ENCODE peak calls at places on chromosome 21, in five cellular contexts. E, Y, Q, W and P are unnamed samples.

GRCh38 chr21:38269567-38269917 is 12.8 kb downstream of the KCNJ15 start:
- DNase-seq in E (no peak), Y (no peak), Q (no peak), W (no peak), P (peak; percentile 82)

GRCh38 chr21:36247316-36247715 is 72.7 kb upstream of the MORC3 start:
- DNase-seq in E (no peak), Y (peak; percentile 58), Q (no peak), W (peak; percentile 78), P (peak; percentile 56)

GRCh38 chr21:30306821-30307330 is 13.2 kb downstream of the KRTAP26-1 start:
- DNase-seq in E (no peak), Y (no peak), Q (no peak), W (no peak), P (no peak)

GRCh38 chr21:31283025-31283424 is 61.0 kb downstream of the TIAM1 start:
- DNase-seq in E (no peak), Y (peak; percentile 8), Q (no peak), W (no peak), P (no peak)

GRCh38 chr21:39504230-39504629 is 52.5 kb downstream of the SH3BGR start:
- DNase-seq in E (no peak), Y (no peak), Q (no peak), W (no peak), P (no peak)

GRCh38 chr21:46220275-46220810 is 8.2 kb downstream of the LSS start:
- DNase-seq in E (no peak), Y (no peak), Q (no peak), W (no peak), P (no peak)

GRCh38 chr21:24693779-24694178 is 913.5 kb downstream of the MRPL39 start:
- DNase-seq in E (no peak), Y (no peak), Q (peak; percentile 14), W (no peak), P (no peak)

GRCh38 chr21:21345872-21346271 is 347.7 kb downstream of the NCAM2 start:
- DNase-seq in E (no peak), Y (no peak), Q (no peak), W (no peak), P (no peak)

GRCh38 chr21:31878831-31879230 is 6.0 kb downstream of the HUNK start:
- DNase-seq in E (no peak), Y (no peak), Q (no peak), W (no peak), P (no peak)

GRCh38 chr21:17053321-17053720 is 459.5 kb upstream of the CXADR start:
- DNase-seq in E (no peak), Y (no peak), Q (no peak), W (no peak), P (no peak)

GRCh38 chr21:31772674-31773555 is 41.0 kb upstream of the SCAF4 start:
- DNase-seq in E (no peak), Y (no peak), Q (no peak), W (no peak), P (no peak)

GRCh38 chr21:45060675-45061311 is 13.6 kb upstream of the ADARB1 start:
- DNase-seq in E (no peak), Y (no peak), Q (no peak), W (no peak), P (no peak)
- H3K4me3 ChIP-seq in E (no peak overlapping the region), Y (no peak overlapping the region), Q (no peak overlapping the region), W (no peak overlapping the region), P (no peak overlapping the region)

DNA sequence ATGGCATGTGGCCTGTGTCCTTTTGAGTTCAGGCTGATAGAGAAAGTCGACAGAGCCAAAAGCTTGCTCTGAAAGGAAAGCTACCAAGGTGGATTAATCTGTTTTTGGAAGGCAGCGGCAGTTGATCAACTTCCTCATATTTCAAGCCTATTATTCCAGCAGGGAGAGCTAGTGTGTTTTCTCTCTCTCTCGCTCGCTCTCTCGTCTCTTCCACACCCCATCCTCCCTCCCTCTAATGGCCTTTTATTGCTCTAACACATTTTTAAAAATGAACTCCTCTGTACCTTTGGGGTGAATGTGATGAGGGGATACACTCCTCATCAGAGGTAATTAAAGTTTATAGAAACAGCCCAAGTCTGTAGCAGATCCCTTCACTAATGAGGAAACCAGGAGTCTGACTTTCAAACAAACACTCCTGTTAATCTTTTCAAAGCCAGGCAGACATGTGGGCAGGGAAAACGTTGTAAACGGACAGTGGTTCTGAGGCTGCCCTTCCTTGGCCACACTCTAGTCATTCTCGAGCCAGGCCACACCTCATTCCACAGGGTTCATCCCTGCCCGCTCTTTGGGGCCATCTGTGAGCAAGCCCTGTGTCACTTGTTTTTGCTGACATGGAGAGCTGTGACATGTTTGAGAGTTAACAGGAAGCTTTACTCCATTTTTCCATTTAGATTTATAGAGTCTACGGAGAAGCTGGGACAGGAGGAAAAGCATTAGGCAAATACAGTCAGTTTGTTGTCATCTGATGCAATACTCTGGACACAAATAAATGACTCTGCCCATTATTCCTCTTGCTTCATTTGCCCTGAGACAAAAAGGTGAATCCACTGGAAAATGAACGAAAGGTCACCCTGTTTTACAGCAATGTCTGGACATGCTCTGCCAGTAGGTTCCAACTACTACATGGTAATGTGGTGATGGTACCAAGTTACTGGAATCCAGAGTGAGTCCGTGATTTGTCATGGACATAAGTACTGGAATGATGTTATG is 126.7 kb downstream of the CLIC6 start:
- DNase-seq in E (no peak), Y (peak; percentile 78), Q (peak; percentile 77), W (peak; percentile 77), P (peak; percentile 92)
- TF ChIP-seq CTCF in E (no peak), Y (no peak), Q (peak; percentile 17), W (peak; percentile 10), P (no peak)

GRCh38 chr21:28884976-28885852 is 107.5 kb downstream of the LTN1 start:
- DNase-seq in E (peak; percentile 93), Y (peak; percentile 89), Q (peak; percentile 95), W (peak; percentile 92), P (peak; percentile 92)

GRCh38 chr21:28882345-28882744 is 110.3 kb downstream of the LTN1 start:
- DNase-seq in E (no peak), Y (no peak), Q (no peak), W (no peak), P (no peak)

GRCh38 chr21:28885853-28886177 is 106.9 kb downstream of the LTN1 start:
- DNase-seq in E (no peak), Y (no peak), Q (peak; percentile 17), W (no peak), P (peak; percentile 60)

GRCh38 chr21:28883931-28884330 is 108.7 kb downstream of the LTN1 start:
- DNase-seq in E (no peak), Y (no peak), Q (no peak), W (no peak), P (peak; percentile 55)

DNA sequence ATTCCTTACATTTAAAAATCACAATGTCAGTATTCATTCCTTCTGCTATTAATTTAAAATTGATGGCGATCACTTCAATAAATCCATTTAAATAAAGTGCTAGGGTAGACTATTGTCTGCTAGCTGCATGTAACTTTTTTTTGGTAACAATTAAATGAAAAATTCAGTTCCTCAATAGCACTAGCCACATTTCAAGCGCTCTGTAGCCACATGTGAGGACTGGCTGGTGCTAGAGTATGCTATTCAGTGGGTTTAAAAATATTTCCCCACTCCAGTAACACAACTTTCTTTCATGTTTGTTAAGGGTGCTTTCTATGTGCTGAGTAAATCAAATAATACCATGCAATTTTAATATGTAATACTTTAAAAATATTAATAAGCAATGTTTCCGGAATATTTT is 108.2 kb downstream of the LTN1 start:
- DNase-seq in E (no peak), Y (peak; percentile 14), Q (peak; percentile 43), W (peak; percentile 8), P (no peak)
- H3K4me3 ChIP-seq in E (peak overlapping the region; percentile 69), Y (peak overlapping the region; percentile 78), Q (peak overlapping the region; percentile 70), W (peak overlapping the region; percentile 72), P (peak overlapping the region; percentile 64)

DNA sequence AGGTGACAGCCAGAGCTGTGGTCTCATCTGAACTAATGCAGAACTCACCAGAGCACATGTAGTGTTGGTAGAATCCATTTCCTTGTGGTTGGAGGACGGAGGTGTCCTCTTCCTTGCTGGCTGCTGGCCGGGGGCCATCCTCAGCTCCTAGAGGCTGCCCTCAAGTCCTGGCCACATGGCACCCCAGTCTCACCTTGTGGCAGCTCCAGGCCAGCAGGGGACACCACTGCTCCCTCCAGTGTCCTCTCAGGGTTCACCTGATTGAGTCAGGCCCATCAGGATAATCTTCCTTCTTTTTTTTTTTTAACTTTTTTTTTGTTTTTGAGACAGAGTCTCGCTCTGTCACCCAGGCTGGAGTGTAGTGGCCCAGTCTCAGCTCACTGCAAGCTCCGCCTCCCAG is 2.9 kb downstream of the KCNE1 start:
- DNase-seq in E (no peak), Y (no peak), Q (no peak), W (no peak), P (no peak)
- TF ChIP-seq CTCF in E (peak; percentile 21), Y (no peak), Q (peak; percentile 12), W (peak; percentile 24), P (peak; percentile 25)

GRCh38 chr21:42107881-42108553 is 36.9 kb downstream of the UMODL1 start:
- DNase-seq in E (peak; percentile 79), Y (peak; percentile 25), Q (peak; percentile 48), W (peak; percentile 65), P (peak; percentile 65)
- H3K4me3 ChIP-seq in E (peak overlapping the region; percentile 35), Y (no peak overlapping the region), Q (no peak overlapping the region), W (no peak overlapping the region), P (no peak overlapping the region)